ENCODE peak calls at places on chromosomes 6 and 20, in six cellular contexts. One of them, this sample, is unnamed.

GRCh38 chr6:158031445-158032353 is 50.0 kb downstream of the SYNJ2 start:
- DNase-seq in ovary: peak
- DNase-seq in cardiac fibroblast: peak
- DNase-seq in spleen: no peak
- DNase-seq in foreskin fibroblast: peak
- DNase-seq in lung: peak
- DNase-seq in this sample: no peak

GRCh38 chr6:167091149-167092107 is 31.5 kb upstream of the CCR6 start:
- DNase-seq in cardiac fibroblast: no peak
- DNase-seq in spleen: peak
- DNase-seq in foreskin fibroblast: no peak
- DNase-seq in lung: no peak
- DNase-seq in ovary: no peak
- DNase-seq in this sample: no peak

GRCh38 chr6:154166140-154166539 is 127.1 kb downstream of the OPRM1 start:
- DNase-seq in spleen: no peak
- DNase-seq in lung: no peak
- DNase-seq in foreskin fibroblast: no peak
- DNase-seq in cardiac fibroblast: no peak
- DNase-seq in ovary: no peak
- DNase-seq in this sample: no peak

GRCh38 chr20:52242237-52243230 is 51.0 kb upstream of the ZFP64 start:
- DNase-seq in ovary: no peak
- DNase-seq in spleen: no peak
- DNase-seq in foreskin fibroblast: no peak
- DNase-seq in cardiac fibroblast: peak
- DNase-seq in lung: no peak
- DNase-seq in this sample: no peak

GRCh38 chr6:161564951-161565350 is 291.1 kb upstream of the AGPAT4 start:
- DNase-seq in ovary: no peak
- DNase-seq in spleen: no peak
- DNase-seq in lung: no peak
- DNase-seq in foreskin fibroblast: no peak
- DNase-seq in cardiac fibroblast: no peak
- DNase-seq in this sample: no peak

GRCh38 chr6:106134906-106135634 is 48.9 kb downstream of the PRDM1 start:
- DNase-seq in spleen: no peak
- DNase-seq in lung: no peak
- DNase-seq in ovary: no peak
- DNase-seq in foreskin fibroblast: peak
- DNase-seq in cardiac fibroblast: peak
- DNase-seq in this sample: no peak

GRCh38 chr6:168999392-168999791 is 254.3 kb downstream of the THBS2 start:
- DNase-seq in foreskin fibroblast: no peak
- DNase-seq in spleen: no peak
- DNase-seq in cardiac fibroblast: no peak
- DNase-seq in ovary: no peak
- DNase-seq in lung: no peak
- DNase-seq in this sample: no peak

GRCh38 chr6:170224694-170225660 is 65.9 kb downstream of the DLL1 start:
- DNase-seq in foreskin fibroblast: peak
- DNase-seq in cardiac fibroblast: no peak
- DNase-seq in ovary: no peak
- DNase-seq in lung: no peak
- DNase-seq in spleen: peak
- DNase-seq in this sample: no peak

GRCh38 chr6:168447282-168447681 is 6.3 kb downstream of the SMOC2 start:
- DNase-seq in lung: no peak
- DNase-seq in foreskin fibroblast: no peak
- DNase-seq in cardiac fibroblast: no peak
- DNase-seq in ovary: no peak
- DNase-seq in spleen: no peak
- DNase-seq in this sample: no peak

DNA sequence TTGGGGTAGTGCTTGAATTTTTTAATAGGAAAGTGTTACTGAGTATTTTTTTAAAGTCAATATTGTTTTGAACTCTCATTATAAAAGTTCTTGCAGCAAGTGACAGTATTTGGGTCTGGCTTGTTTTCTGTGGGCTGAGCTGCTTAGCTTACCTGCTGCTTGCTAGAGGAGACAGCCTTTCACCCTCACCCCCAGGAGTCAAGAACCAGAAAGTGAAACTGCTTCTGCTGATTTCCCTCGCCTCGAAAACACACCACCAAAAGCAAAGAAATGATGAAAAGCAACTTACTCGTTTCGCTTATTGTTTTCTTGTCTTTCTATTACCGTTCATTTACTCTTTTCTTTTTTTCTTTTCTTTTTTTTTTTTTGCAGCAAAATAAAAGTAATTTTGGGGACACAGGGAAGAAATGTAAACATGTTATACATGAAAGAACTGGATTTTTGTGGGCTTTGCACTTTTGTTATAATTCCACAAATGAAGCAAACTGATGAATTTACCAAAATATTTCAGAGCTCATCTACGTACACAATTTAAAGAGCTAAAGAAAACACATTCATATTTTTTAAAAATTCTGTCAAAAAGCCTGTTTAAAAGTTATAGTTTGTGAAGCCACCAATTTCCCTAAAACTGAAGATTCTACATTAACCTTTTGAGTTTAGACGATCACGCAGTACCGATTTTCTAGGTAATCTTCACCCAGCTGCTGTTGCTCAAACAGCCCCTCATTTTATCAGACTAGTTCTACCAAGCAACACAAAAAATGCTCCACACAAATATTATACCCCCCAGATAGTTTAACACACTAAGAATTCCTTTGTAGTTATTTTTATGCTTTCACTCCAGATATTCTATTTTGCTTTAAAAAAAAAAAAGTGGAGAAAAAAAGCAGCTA is 1.7 kb downstream of the SCML4 start:
- DNase-seq in cardiac fibroblast: no peak
- DNase-seq in spleen: no peak
- DNase-seq in lung: no peak
- DNase-seq in ovary: no peak
- DNase-seq in foreskin fibroblast: no peak
- DNase-seq in this sample: no peak
- H3K4me3 ChIP-seq in cardiac fibroblast: no peak
- H3K4me3 ChIP-seq in spleen: peak
- H3K4me3 ChIP-seq in lung: no peak
- H3K4me3 ChIP-seq in ovary: no peak
- H3K4me3 ChIP-seq in foreskin fibroblast: no peak
- H3K4me3 ChIP-seq in this sample: no peak

DNA sequence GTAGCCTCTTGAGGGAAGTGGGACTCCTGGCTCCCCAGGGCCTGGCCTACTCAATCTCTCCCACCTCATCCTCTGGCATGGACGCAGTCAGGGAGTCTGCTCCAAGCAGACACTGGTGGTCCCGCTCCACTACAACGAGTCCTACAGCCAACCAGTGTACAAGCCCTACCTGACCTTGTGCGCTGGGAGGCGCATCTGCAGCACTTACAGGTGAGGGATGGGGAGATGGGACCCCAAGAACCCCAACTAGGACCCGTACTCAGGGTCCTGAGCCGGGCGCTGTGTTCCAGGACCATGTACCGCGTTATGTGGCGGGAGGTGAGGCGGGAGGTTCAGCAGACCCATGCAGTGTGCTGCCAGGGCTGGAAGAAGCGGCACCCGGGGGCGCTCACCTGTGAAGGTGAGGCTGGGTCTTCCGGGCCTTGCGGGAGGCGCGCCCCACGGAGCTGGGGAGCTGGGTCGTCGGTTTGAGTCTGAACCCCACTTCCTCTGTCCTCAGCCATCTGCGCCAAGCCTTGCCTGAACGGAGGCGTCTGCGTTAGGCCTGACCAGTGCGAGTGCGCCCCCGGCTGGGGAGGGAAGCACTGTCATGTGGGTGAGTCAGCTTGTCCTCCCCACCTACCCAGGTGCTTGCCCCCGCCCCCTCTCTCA is 2.1 kb downstream of the EGFL8 start:
- DNase-seq in lung: no peak
- DNase-seq in foreskin fibroblast: no peak
- DNase-seq in spleen: peak
- DNase-seq in cardiac fibroblast: no peak
- DNase-seq in ovary: peak
- DNase-seq in this sample: no peak
- TF ChIP-seq CTCF in lung: no peak
- TF ChIP-seq CTCF in foreskin fibroblast: no peak
- TF ChIP-seq CTCF in spleen: no peak
- TF ChIP-seq CTCF in cardiac fibroblast: no peak
- TF ChIP-seq CTCF in ovary: no peak
- TF ChIP-seq CTCF in this sample: peak

DNA sequence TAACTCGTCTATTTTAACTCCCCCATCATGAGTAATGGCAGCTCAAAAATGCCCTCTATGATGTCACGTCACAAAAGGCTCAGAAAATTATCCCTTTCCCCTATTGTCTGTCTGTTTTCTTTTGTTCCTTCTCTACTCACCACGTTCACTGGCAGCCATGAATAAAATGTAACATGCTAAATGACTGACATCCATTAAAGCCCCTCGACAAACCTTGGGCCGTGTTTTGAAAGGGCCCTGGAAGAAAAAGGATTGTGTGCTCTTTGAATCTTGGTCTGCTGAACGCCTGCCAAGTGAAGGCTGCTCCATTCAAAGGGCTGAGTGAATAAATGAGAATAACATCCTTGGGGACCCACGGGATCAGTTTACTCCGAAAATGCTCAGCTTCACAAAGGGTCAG is 118.7 kb downstream of the RPS12 start:
- DNase-seq in ovary: no peak
- DNase-seq in cardiac fibroblast: peak
- DNase-seq in lung: no peak
- DNase-seq in spleen: no peak
- DNase-seq in foreskin fibroblast: no peak
- DNase-seq in this sample: no peak
- H3K4me3 ChIP-seq in ovary: no peak
- H3K4me3 ChIP-seq in cardiac fibroblast: no peak
- H3K4me3 ChIP-seq in lung: no peak
- H3K4me3 ChIP-seq in spleen: no peak
- H3K4me3 ChIP-seq in foreskin fibroblast: no peak
- H3K4me3 ChIP-seq in this sample: no peak

DNA sequence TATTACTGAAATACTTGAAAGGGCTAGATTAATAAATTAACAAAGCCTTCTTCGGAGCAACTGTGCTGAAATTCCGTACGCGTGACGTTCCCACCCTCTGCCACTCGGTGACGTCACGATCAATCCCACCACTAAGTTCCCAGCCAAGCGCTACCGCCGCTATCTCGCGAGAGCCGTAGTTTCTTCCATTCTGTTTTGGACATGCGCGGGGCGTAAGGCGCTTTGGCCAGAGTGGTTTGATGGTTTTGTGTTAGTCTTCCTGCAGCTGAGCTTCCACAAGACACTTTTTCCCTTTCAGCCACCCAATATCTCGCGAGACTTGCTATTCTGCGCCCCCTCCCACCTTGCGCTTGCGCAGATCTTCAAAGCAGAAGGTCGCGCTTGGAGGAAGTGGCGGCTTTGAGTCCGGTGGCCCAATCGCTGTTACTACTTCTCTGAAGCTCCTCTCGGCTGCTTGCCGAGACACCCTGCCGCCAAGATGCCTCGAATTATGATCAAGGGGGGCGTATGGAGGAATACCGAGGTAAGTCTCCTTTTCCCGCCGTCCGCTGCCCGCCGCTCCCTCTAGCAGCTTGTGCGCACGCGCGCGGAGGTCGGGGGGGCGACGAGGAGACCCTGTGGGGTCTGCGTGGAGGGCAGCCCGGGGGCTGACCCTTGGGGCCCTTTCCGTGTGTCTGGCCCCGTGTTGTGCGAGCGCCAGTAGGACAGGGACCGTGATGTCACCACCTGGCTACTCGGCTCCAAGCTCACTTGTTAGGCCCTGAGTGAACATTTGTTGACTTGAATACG is at the start of gene CDC5L:
- DNase-seq in ovary: peak
- DNase-seq in foreskin fibroblast: peak
- DNase-seq in cardiac fibroblast: peak
- DNase-seq in spleen: peak
- DNase-seq in lung: peak
- DNase-seq in this sample: peak
- TF ChIP-seq CTCF in ovary: peak
- TF ChIP-seq CTCF in foreskin fibroblast: no peak
- TF ChIP-seq CTCF in cardiac fibroblast: no peak
- TF ChIP-seq CTCF in spleen: no peak
- TF ChIP-seq CTCF in lung: no peak
- TF ChIP-seq CTCF in this sample: no peak

DNA sequence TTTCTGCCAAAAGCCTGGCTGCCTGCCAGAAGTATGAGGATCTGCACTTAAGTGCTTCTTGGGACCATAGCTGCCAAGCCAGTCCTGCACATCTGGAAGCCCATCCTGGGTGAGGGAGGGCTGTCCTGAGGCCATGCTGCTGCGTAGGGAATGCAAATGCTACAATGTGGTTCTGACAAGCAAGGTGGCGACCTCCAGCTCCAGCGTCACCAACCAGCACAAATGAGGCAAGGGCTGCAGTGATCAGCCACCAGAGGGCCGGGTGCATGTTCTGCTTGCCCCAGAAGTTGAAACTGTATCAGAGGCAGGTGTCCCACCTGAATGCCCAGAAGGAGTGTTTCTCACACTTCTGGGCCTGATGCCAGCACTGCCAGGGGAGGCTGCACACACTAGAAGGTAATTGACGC is 99.1 kb upstream of the KCNQ5 start:
- DNase-seq in ovary: no peak
- DNase-seq in foreskin fibroblast: no peak
- DNase-seq in lung: no peak
- DNase-seq in spleen: no peak
- DNase-seq in cardiac fibroblast: no peak
- DNase-seq in this sample: peak
- H3K4me3 ChIP-seq in ovary: no peak
- H3K4me3 ChIP-seq in foreskin fibroblast: no peak
- H3K4me3 ChIP-seq in lung: no peak
- H3K4me3 ChIP-seq in spleen: no peak
- H3K4me3 ChIP-seq in cardiac fibroblast: no peak
- H3K4me3 ChIP-seq in this sample: no peak

DNA sequence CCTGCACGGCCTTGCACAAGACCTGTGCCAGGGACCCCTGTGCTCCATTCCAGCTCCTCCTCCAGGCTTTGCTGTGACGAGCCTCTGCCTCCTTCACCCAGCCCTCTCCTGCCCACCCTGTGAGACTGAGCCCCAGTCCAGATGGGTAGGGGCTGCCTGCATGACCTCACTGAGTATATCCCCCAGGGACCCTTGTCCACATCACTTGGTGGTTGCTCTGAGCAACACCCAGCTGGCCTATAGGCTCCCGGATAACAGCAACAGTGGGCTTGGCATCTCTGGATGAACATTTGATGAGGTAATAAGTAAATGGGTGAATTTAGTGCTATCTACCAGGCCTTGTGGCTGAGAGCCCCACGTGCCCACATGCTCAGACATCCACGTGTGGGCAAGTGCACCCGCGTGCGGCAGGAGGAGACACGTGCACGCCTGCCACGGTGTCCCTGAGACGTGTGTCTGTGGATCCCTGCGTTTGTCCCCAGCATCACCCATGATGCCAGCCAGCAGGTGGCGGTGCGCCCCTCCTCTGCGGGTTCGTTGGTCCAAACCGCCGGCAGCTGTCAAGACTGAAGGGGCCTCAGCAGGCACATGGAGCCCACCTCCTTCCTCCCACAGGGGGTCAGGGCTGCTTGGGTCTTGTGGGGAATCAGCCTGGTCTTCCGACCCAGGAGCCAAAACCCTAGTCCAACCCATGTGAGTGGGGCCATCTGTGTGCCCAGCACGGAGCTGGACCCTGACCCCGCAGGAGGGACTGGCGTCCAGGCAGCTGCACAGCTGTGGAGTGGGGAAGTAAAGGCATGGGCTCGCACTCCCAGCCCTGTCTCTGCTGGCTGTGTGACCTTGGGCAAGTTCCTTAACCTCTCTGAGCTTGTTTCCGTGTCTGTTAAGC is 45.9 kb downstream of the FGD2 start:
- DNase-seq in ovary: peak
- DNase-seq in spleen: peak
- DNase-seq in cardiac fibroblast: peak
- DNase-seq in lung: peak
- DNase-seq in foreskin fibroblast: peak
- DNase-seq in this sample: peak
- TF ChIP-seq CTCF in ovary: peak
- TF ChIP-seq CTCF in spleen: peak
- TF ChIP-seq CTCF in cardiac fibroblast: peak
- TF ChIP-seq CTCF in lung: peak
- TF ChIP-seq CTCF in foreskin fibroblast: peak
- TF ChIP-seq CTCF in this sample: peak